ENCODE peak calls at places on chromosomes 11 and 22, in five cellular contexts. O is stimulated activated CD4-positive, alpha-beta T cell treated with anti-CD3 and anti-CD28 coated beads, TNF-alpha, amount 100 ng/mL, for 4 hours; Y is hypothalamus; X is CD8-positive, alpha-beta T cell; S is ACHN. C is an unnamed sample.
A peak's percentile ranks its signal among the peaks of the same experiment; 100 is the strongest.

GRCh38 chr11:73980001-73980960 is 2.4 kb downstream of the UCP2 start:
- DNase-seq in O (peak; percentile 45), Y (no peak), X (peak; percentile 67), S (no peak), C (peak; percentile 51)

GRCh38 chr11:45110562-45110961 is 35.9 kb upstream of the PRDM11 start:
- DNase-seq in X (no peak), S (peak; percentile 65), Y (no peak), O (no peak), C (peak; percentile 84)

GRCh38 chr22:31800065-31800464 is 46.2 kb downstream of the DEPDC5 start:
- DNase-seq in S (peak; percentile 4), X (no peak), Y (no peak), O (no peak), C (peak; percentile 9)

GRCh38 chr11:48172818-48173609 is 43.6 kb upstream of the OR4B1 start:
- DNase-seq in O (peak; percentile 45), Y (peak; percentile 60), X (peak; percentile 48), S (peak; percentile 53), C (peak; percentile 86)

GRCh38 chr22:21624120-21624879 is 5.5 kb downstream of the YDJC start:
- DNase-seq in Y (no peak), X (no peak), O (no peak), S (peak; percentile 34), C (peak; percentile 42)

GRCh38 chr11:118306556-118306955 is 2.0 kb downstream of the CD3E start:
- DNase-seq in O (no peak), X (no peak), S (no peak), Y (no peak), C (no peak)

GRCh38 chr22:23682827-23683355 is 7.9 kb upstream of the RGL4 start:
- DNase-seq in O (no peak), X (no peak), S (no peak), Y (no peak), C (no peak)

GRCh38 chr11:69467646-69468045 is 13.8 kb upstream of the LINC01488 start:
- DNase-seq in S (no peak), O (no peak), X (no peak), Y (no peak), C (peak; percentile 6)

GRCh38 chr11:105393326-105393725 is 216.5 kb upstream of the GRIA4 start:
- DNase-seq in S (no peak), O (no peak), Y (no peak), X (no peak), C (no peak)

GRCh38 chr22:22030493-22031182 is 48.1 kb upstream of the TOP3B start:
- DNase-seq in S (peak; percentile 8), X (no peak), O (no peak), Y (no peak), C (no peak)

GRCh38 chr11:122267602-122268001 is 151.6 kb upstream of the BLID start:
- DNase-seq in X (no peak), Y (no peak), S (no peak), O (no peak), C (no peak)

GRCh38 chr11:772429-773390 is 4.6 kb downstream of the GATD1 start:
- DNase-seq in Y (peak; percentile 97), S (no peak), X (no peak), O (no peak), C (no peak)

GRCh38 chr11:70605846-70606245 is 207.5 kb downstream of the CTTN start:
- DNase-seq in S (no peak), O (no peak), X (no peak), Y (no peak), C (no peak)

GRCh38 chr11:130209128-130209932 is 49.7 kb downstream of the ST14 start:
- DNase-seq in S (no peak), Y (no peak), O (no peak), X (no peak), C (no peak)

GRCh38 chr11:111602865-111603632 is 800 bp downstream of the SIK2 start:
- DNase-seq in S (peak; percentile 33), X (peak; percentile 16), Y (peak; percentile 41), O (no peak), C (peak; percentile 58)

GRCh38 chr11:126307706-126308105 is 3.8 kb downstream of the DCPS start:
- DNase-seq in O (no peak), Y (no peak), X (no peak), S (peak; percentile 40), C (peak; percentile 71)

GRCh38 chr22:35972559-35972958 is 56.1 kb downstream of the RBFOX2 start:
- DNase-seq in S (no peak), X (no peak), O (no peak), Y (no peak), C (no peak)

GRCh38 chr11:10623797-10624761 is 55.6 kb upstream of the LYVE1 start:
- DNase-seq in X (no peak), S (peak; percentile 34), O (no peak), Y (no peak), C (peak; percentile 71)

GRCh38 chr22:17717708-17718107 is 56.6 kb downstream of the BID start:
- DNase-seq in S (no peak), O (no peak), Y (no peak), X (no peak), C (no peak)

GRCh38 chr11:86230921-86231320 is 13.6 kb upstream of the EED start:
- DNase-seq in X (no peak), Y (no peak), S (no peak), O (no peak), C (no peak)

GRCh38 chr11:8098879-8099278 is 17.9 kb downstream of the TUB start:
- DNase-seq in Y (no peak), S (no peak), O (no peak), X (no peak), C (no peak)

GRCh38 chr22:19714320-19715252 is at the start of gene SEPTIN5:
- DNase-seq in X (no peak), Y (no peak), O (no peak), S (no peak), C (no peak)

GRCh38 chr11:83666149-83666548 is 380.0 kb upstream of the CCDC90B start:
- DNase-seq in Y (no peak), O (no peak), S (no peak), X (no peak), C (no peak)

GRCh38 chr11:68342459-68343158 is 30.2 kb downstream of the LRP5 start:
- DNase-seq in O (no peak), S (no peak), X (no peak), Y (no peak), C (peak; percentile 97)

GRCh38 chr11:119907934-119908760 is 179.1 kb upstream of the NECTIN1 start:
- DNase-seq in X (no peak), Y (no peak), O (no peak), S (no peak), C (no peak)

GRCh38 chr11:101129203-101129943 is at the start of gene PGR:
- DNase-seq in S (no peak), Y (no peak), X (no peak), O (no peak), C (no peak)

GRCh38 chr11:46718155-46719019 is 626 bp upstream of the F2 start:
- DNase-seq in O (no peak), S (peak; percentile 44), Y (no peak), X (no peak), C (peak; percentile 73)

GRCh38 chr22:30253205-30253852 is 6.8 kb upstream of the LIF start:
- DNase-seq in O (no peak), Y (peak; percentile 48), X (no peak), S (peak; percentile 75), C (peak; percentile 47)

GRCh38 chr22:42188808-42189447 is 58.3 kb upstream of the CYP2D6 start:
- DNase-seq in X (no peak), O (no peak), S (peak; percentile 58), Y (no peak), C (peak; percentile 7)

GRCh38 chr11:68890490-68891231 is 13.0 kb downstream of the MRPL21 start:
- DNase-seq in S (no peak), X (no peak), Y (peak; percentile 41), O (no peak), C (no peak)

GRCh38 chr11:14388352-14388751 is 29.4 kb upstream of the RRAS2 start:
- DNase-seq in Y (no peak), O (no peak), S (no peak), X (no peak), C (no peak)

GRCh38 chr11:1121343-1122331 is 36.1 kb upstream of the MUC5AC start:
- DNase-seq in O (no peak), X (no peak), Y (no peak), S (no peak), C (no peak)

GRCh38 chr22:38273135-38273761 is 438 bp upstream of the TMEM184B start:
- DNase-seq in Y (no peak), O (no peak), S (no peak), X (no peak), C (peak; percentile 18)

GRCh38 chr11:128852327-128853023 is 14.6 kb downstream of the KCNJ1 start:
- DNase-seq in Y (no peak), X (no peak), O (no peak), S (no peak), C (no peak)

GRCh38 chr11:9664276-9665171 is 647 bp downstream of the SWAP70 start:
- DNase-seq in X (no peak), S (peak; percentile 60), O (no peak), Y (no peak), C (peak; percentile 66)

GRCh38 chr11:128496684-128497056 is 90.7 kb downstream of the ETS1 start:
- DNase-seq in X (no peak), S (peak; percentile 42), Y (no peak), O (no peak), C (no peak)

GRCh38 chr11:1853376-1854131 is 670 bp downstream of the LSP1 start:
- DNase-seq in Y (no peak), X (no peak), S (no peak), O (no peak), C (no peak)

GRCh38 chr11:13883042-13883441 is 79.5 kb upstream of the SPON1 start:
- DNase-seq in Y (no peak), S (no peak), X (no peak), O (no peak), C (no peak)